ENCODE peak calls at places on chromosomes 5 and 9, in six cellular contexts. X, Y, N, F, T and P are unnamed samples.

GRCh38 chr5:134493461-134494055 is 31.9 kb upstream of the JADE2 start:
- DNase-seq in X (no peak), F (no peak), Y (no peak), T (no peak), N (no peak), P (no peak)

GRCh38 chr9:114397848-114398605 is 10.2 kb upstream of the AKNA start:
- DNase-seq in Y (peak; percentile 97), X (peak; percentile 95), N (peak; percentile 97), F (peak; percentile 98), T (peak; percentile 76), P (peak; percentile 98)

GRCh38 chr9:37801287-37801850 is 772 bp downstream of the DCAF10 start:
- DNase-seq in X (peak; percentile 44), F (peak; percentile 64), T (no peak), Y (peak; percentile 52), N (peak; percentile 57), P (peak; percentile 65)

GRCh38 chr9:121281614-121282291 is 13.8 kb downstream of the GSN start:
- DNase-seq in Y (no peak), N (no peak), T (peak; percentile 94), F (peak; percentile 92), X (no peak), P (no peak)

GRCh38 chr5:153551537-153552079 is 61.1 kb downstream of the GRIA1 start:
- DNase-seq in F (peak; percentile 67), X (no peak), T (peak; percentile 48), Y (no peak), N (peak; percentile 65), P (peak; percentile 18)

GRCh38 chr9:16705121-16705604 is 165.3 kb downstream of the BNC2 start:
- DNase-seq in T (no peak), Y (no peak), N (peak; percentile 88), F (peak; percentile 72), X (no peak), P (peak; percentile 63)

GRCh38 chr5:29079771-29080170 is 2041.4 kb upstream of the CDH9 start:
- DNase-seq in T (no peak), N (peak; percentile 70), Y (no peak), X (no peak), F (no peak), P (peak; percentile 34)

GRCh38 chr5:37837101-37838032 is 2.5 kb downstream of the GDNF start:
- DNase-seq in N (peak; percentile 65), Y (peak; percentile 45), F (peak; percentile 88), X (peak; percentile 59), T (peak; percentile 18), P (peak; percentile 78)

GRCh38 chr5:121108725-121109124 is 644.6 kb downstream of the PRR16 start:
- DNase-seq in X (no peak), F (no peak), N (peak; percentile 78), Y (no peak), T (no peak), P (peak; percentile 24)

GRCh38 chr5:73917433-73917832 is 291.4 kb downstream of the ARHGEF28 start:
- DNase-seq in T (no peak), Y (no peak), N (peak; percentile 3), F (no peak), X (no peak), P (no peak)

GRCh38 chr5:134594797-134595457 is 37.7 kb downstream of the SAR1B start:
- DNase-seq in T (no peak), N (no peak), Y (peak; percentile 54), F (no peak), X (peak; percentile 93), P (no peak)

GRCh38 chr9:120405860-120406259 is 174.1 kb downstream of the CDK5RAP2 start:
- DNase-seq in T (no peak), Y (no peak), F (no peak), N (no peak), X (no peak), P (no peak)

DNA sequence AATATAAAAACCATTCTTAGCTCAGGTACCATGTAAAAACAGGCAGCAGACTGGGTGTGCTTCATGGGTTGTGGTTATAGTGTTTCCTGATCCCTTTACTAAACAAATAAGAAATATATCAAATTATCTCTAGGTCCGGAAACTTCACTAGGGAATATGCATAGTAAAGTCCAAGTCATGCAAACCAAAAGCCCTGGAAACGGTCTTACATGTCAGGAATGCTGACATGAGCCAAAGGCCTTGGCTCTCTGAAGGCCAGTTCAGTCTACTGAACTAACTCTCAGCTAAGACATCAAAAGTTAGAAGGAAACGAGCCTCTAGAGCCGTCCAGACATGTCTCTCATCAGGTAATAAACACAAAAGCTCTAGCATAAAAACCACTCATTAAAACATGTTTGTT is 778.9 kb upstream of the ZNF608 start:
- DNase-seq in T (no peak), F (no peak), X (no peak), Y (no peak), N (no peak), P (no peak)
- TF ChIP-seq CTCF in T (no peak), F (no peak), X (no peak), Y (no peak), N (no peak), P (no peak)

GRCh38 chr5:112757468-112758208 is 20.0 kb downstream of the APC start:
- DNase-seq in N (peak; percentile 82), Y (peak; percentile 74), F (peak; percentile 68), X (peak; percentile 80), T (peak; percentile 48), P (peak; percentile 69)
- H3K4me3 ChIP-seq in N (no peak overlapping the region), Y (no peak overlapping the region), F (no peak overlapping the region), X (peak overlapping the region; percentile 29), T (no peak overlapping the region), P (no peak overlapping the region)

GRCh38 chr9:21985964-21986667 is 8.1 kb downstream of the CDKN2A start:
- DNase-seq in X (no peak), N (no peak), T (no peak), Y (no peak), F (no peak), P (no peak)
- H4K20me1 ChIP-seq in X (no peaks in the 10 kb centered on the region), N (peaks cover 17% of the 10 kb centered on the region), T (no peaks in the 10 kb centered on the region), Y (peaks cover 25% of the 10 kb centered on the region), F (no peaks in the 10 kb centered on the region), P (peaks cover 34% of the 10 kb centered on the region)

GRCh38 chr9:31719262-31719661 is 665.2 kb upstream of the ACO1 start:
- DNase-seq in F (no peak), Y (no peak), X (no peak), N (no peak), T (no peak), P (no peak)

DNA sequence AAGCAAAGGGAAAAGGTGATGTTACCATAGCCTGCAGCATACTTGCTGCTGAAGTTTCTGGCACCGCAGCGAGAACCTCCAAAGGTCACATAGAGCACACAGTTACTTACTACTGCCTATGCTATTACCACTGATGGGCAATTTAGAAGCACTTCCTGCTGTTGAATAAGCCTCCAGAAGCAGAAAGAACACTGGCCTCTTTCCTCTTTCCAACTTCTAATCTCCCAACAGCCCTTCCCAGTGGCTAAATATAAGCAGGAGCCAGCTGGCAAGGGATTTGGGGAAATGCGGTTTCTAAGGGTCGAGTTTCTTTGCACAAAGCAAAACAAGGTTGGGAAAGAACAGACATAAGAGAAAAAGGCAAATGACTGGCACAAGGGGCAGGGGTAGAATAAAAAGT is 669.2 kb upstream of the ACO1 start:
- DNase-seq in X (no peak), N (no peak), T (no peak), F (no peak), Y (no peak), P (peak; percentile 2)
- TF ChIP-seq CTCF in X (no peak), N (no peak), T (no peak), F (no peak), Y (no peak), P (no peak)

GRCh38 chr5:3226171-3226570 is 369.5 kb upstream of the IRX1 start:
- DNase-seq in N (no peak), F (no peak), X (no peak), Y (no peak), T (no peak), P (no peak)
- H3K4me3 ChIP-seq in N (no peak overlapping the region), F (no peak overlapping the region), X (no peak overlapping the region), Y (no peak overlapping the region), T (no peak overlapping the region), P (no peak overlapping the region)

GRCh38 chr9:132672413-132672690 is 2.1 kb downstream of the GTF3C4 start:
- DNase-seq in F (no peak), N (no peak), T (no peak), X (no peak), Y (no peak), P (no peak)
- H4K20me1 ChIP-seq in F (peaks cover 36% of the 10 kb centered on the region), N (peaks cover 63% of the 10 kb centered on the region), T (peaks cover 22% of the 10 kb centered on the region), X (peaks cover 20% of the 10 kb centered on the region), Y (peaks cover 36% of the 10 kb centered on the region), P (peaks cover 56% of the 10 kb centered on the region)